ENCODE peak calls at places on chromosome 12, in five cellular contexts. V is tibial artery; X is stimulated activated CD4-positive, alpha-beta T cell treated with anti-CD3 and anti-CD28 coated beads, TNF-alpha, amount 100 ng/mL, for 1 hour; O is iris pigment epithelial cell; D is HL-60. A is an unnamed sample.

GRCh38 chr12:128245890-128246289 is 21.1 kb upstream of the TMEM132C start:
- DNase-seq in V (no peak), X (no peak), O (no peak), D (no peak), A (no peak)

GRCh38 chr12:85405781-85406522 is 125.9 kb downstream of the ALX1 start:
- DNase-seq in V (no peak), X (no peak), O (peak; percentile 84), D (no peak), A (no peak)

GRCh38 chr12:107359382-107359781 is 266.0 kb upstream of the CRY1 start:
- DNase-seq in V (no peak), X (no peak), O (peak; percentile 72), D (no peak), A (no peak)

GRCh38 chr12:10661338-10661737 is 12.5 kb downstream of the STYK1 start:
- DNase-seq in V (no peak), X (no peak), O (peak; percentile 40), D (no peak), A (no peak)

GRCh38 chr12:68264175-68264863 is 10.9 kb upstream of the IL22 start:
- DNase-seq in V (no peak), X (no peak), O (peak; percentile 33), D (no peak), A (no peak)

GRCh38 chr12:3107954-3108353 is 30.8 kb downstream of the TSPAN9 start:
- DNase-seq in V (no peak), X (no peak), O (peak; percentile 34), D (no peak), A (no peak)

GRCh38 chr12:111330800-111331752 is 37.8 kb downstream of the PHETA1 start:
- DNase-seq in V (no peak), X (no peak), O (peak; percentile 57), D (peak; percentile 28), A (no peak)

GRCh38 chr12:12887471-12887870 is 3.9 kb upstream of the GPRC5A start:
- DNase-seq in V (no peak), X (no peak), O (no peak), D (no peak), A (no peak)

GRCh38 chr12:27604431-27604830 is 80.4 kb downstream of the PPFIBP1 start:
- DNase-seq in V (no peak), X (no peak), O (no peak), D (no peak), A (no peak)

GRCh38 chr12:118011377-118011776 is 5.1 kb upstream of the RFC5 start:
- DNase-seq in V (no peak), X (no peak), O (no peak), D (no peak), A (no peak)

GRCh38 chr12:124365726-124366430 is 71.0 kb downstream of the RFLNA start:
- DNase-seq in V (no peak), X (no peak), O (no peak), D (no peak), A (no peak)

GRCh38 chr12:18430425-18431048 is 169.2 kb downstream of the PIK3C2G start:
- DNase-seq in V (no peak), X (no peak), O (peak; percentile 68), D (peak; percentile 28), A (peak; percentile 68)

GRCh38 chr12:9604288-9604687 is 3.4 kb downstream of the KLRB1 start:
- DNase-seq in V (no peak), X (no peak), O (no peak), D (no peak), A (no peak)

GRCh38 chr12:19898009-19898408 is 458.7 kb downstream of the AEBP2 start:
- DNase-seq in V (no peak), X (no peak), O (no peak), D (no peak), A (no peak)

GRCh38 chr12:112904571-112904970 is 2.2 kb upstream of the OAS1 start:
- DNase-seq in V (no peak), X (no peak), O (peak; percentile 39), D (no peak), A (no peak)

GRCh38 chr12:9074484-9075140 is 41.1 kb downstream of the A2M start:
- DNase-seq in V (no peak), X (no peak), O (no peak), D (no peak), A (no peak)

GRCh38 chr12:2691340-2692111 is 103.2 kb upstream of the FKBP4 start:
- DNase-seq in V (no peak), X (no peak), O (no peak), D (peak; percentile 37), A (peak; percentile 61)

GRCh38 chr12:57231276-57232021 is 1.9 kb downstream of the SHMT2 start:
- DNase-seq in V (no peak), X (no peak), O (no peak), D (no peak), A (no peak)

GRCh38 chr12:42854208-42854607 is 264.7 kb upstream of the PRICKLE1 start:
- DNase-seq in V (no peak), X (no peak), O (no peak), D (no peak), A (no peak)

GRCh38 chr12:6376079-6376941 is 947 bp upstream of the SCNN1A start:
- DNase-seq in V (peak; percentile 79), X (no peak), O (peak; percentile 70), D (peak; percentile 47), A (no peak)

GRCh38 chr12:76113800-76114757 is 29.6 kb upstream of the NAP1L1 start:
- DNase-seq in V (no peak), X (no peak), O (no peak), D (no peak), A (no peak)

GRCh38 chr12:57143454-57143853 is 4.0 kb downstream of the LRP1-AS start:
- DNase-seq in V (no peak), X (no peak), O (no peak), D (no peak), A (no peak)